ENCODE peak calls at places on chromosomes 6 and 20, in seven cellular contexts. Q is H54; F is C1 segment of cervical spinal cord; D is GM06990; O is stimulated activated CD4-positive, alpha-beta T cell treated with anti-CD3 and anti-CD28 coated beads, Interleukin-15, amount 100 ng/mL, for 1 hour; A is HT1080; Z is HS-27A. P is an unnamed sample.
A peak's percentile ranks its signal among the peaks of the same experiment; 100 is the strongest.

GRCh38 chr6:40722553-40723258 is 135.5 kb upstream of the LRFN2 start:
- DNase-seq in F (no peak), D (no peak), O (no peak), A (no peak), Q (no peak), Z (no peak), P (no peak)

GRCh38 chr6:81842254-81842653 is 89.8 kb upstream of the TENT5A start:
- DNase-seq in A (no peak), D (no peak), F (no peak), O (no peak), Q (no peak), Z (no peak), P (no peak)

GRCh38 chr20:6765469-6766058 is 1.9 kb upstream of the BMP2 start:
- DNase-seq in D (no peak), A (peak; percentile 79), Z (no peak), Q (no peak), O (no peak), F (no peak), P (peak; percentile 65)

GRCh38 chr6:24493945-24494725 is 634 bp upstream of the ALDH5A1 start:
- DNase-seq in O (no peak), Z (no peak), A (no peak), Q (no peak), F (no peak), D (no peak), P (no peak)

GRCh38 chr6:17250237-17250636 is 30.9 kb upstream of the RBM24 start:
- DNase-seq in Z (no peak), Q (no peak), O (no peak), A (no peak), D (no peak), F (no peak), P (no peak)

GRCh38 chr20:1423625-1424106 is 30.8 kb upstream of the FKBP1A start:
- DNase-seq in F (no peak), O (no peak), Z (no peak), D (no peak), Q (no peak), A (peak; percentile 28), P (peak; percentile 56)

GRCh38 chr20:45341939-45342862 is 6.0 kb downstream of the SDC4 start:
- DNase-seq in A (no peak), Z (no peak), Q (no peak), D (no peak), F (no peak), O (no peak), P (no peak)

GRCh38 chr6:138038148-138038870 is 68.9 kb downstream of the PERP start:
- DNase-seq in O (no peak), Z (no peak), A (no peak), F (no peak), Q (no peak), D (no peak), P (no peak)

GRCh38 chr20:13638162-13638495 is 603 bp downstream of the TASP1 start:
- DNase-seq in D (no peak), O (no peak), F (no peak), A (peak; percentile 44), Q (no peak), Z (peak; percentile 29), P (no peak)

GRCh38 chr6:22829070-22829469 is 259.7 kb downstream of the HDGFL1 start:
- DNase-seq in Z (no peak), D (no peak), O (no peak), Q (no peak), F (no peak), A (no peak), P (no peak)